ENCODE peak calls at places on chromosomes 3 and 15, in seven cellular contexts. F, L, O, Q, H, C and V are unnamed samples.

GRCh38 chr3:64022451-64023186 is 675 bp downstream of the PSMD6 start:
- DNase-seq in F (peak), L (no peak), O (no peak), Q (no peak), H (peak), C (no peak), V (no peak)

GRCh38 chr3:139530717-139531116 is 8.8 kb downstream of the RBP1 start:
- DNase-seq in F (no peak), L (no peak), O (no peak), Q (no peak), H (no peak), C (no peak), V (no peak)

GRCh38 chr15:91589360-91589759 is 264.1 kb upstream of the SLCO3A1 start:
- DNase-seq in F (no peak), L (no peak), O (no peak), Q (no peak), H (no peak), C (no peak), V (no peak)

GRCh38 chr3:13075318-13075717 is 2.1 kb upstream of the IQSEC1 start:
- DNase-seq in F (no peak), L (no peak), O (no peak), Q (no peak), H (no peak), C (no peak), V (no peak)

GRCh38 chr3:154314152-154314551 is 10.1 kb downstream of the DHX36 start:
- DNase-seq in F (no peak), L (no peak), O (no peak), Q (no peak), H (no peak), C (no peak), V (no peak)

GRCh38 chr3:41328916-41329315 is 129.6 kb downstream of the CTNNB1 start:
- DNase-seq in F (no peak), L (no peak), O (no peak), Q (no peak), H (no peak), C (no peak), V (no peak)

GRCh38 chr15:61910839-61911369 is 149.3 kb downstream of the VPS13C start:
- DNase-seq in F (no peak), L (no peak), O (no peak), Q (no peak), H (no peak), C (no peak), V (no peak)

GRCh38 chr3:124078978-124079911 is 87.3 kb upstream of the ROPN1 start:
- DNase-seq in F (peak), L (no peak), O (no peak), Q (no peak), H (no peak), C (no peak), V (no peak)

GRCh38 chr15:48695088-48695834 is 49.8 kb upstream of the FBN1 start:
- DNase-seq in F (no peak), L (no peak), O (no peak), Q (no peak), H (no peak), C (no peak), V (no peak)

GRCh38 chr3:117524890-117525289 is 815.3 kb downstream of the TUSC7 start:
- DNase-seq in F (no peak), L (no peak), O (no peak), Q (no peak), H (no peak), C (no peak), V (no peak)

GRCh38 chr3:162769559-162769958 is 1273.0 kb downstream of the OTOL1 start:
- DNase-seq in F (no peak), L (no peak), O (no peak), Q (no peak), H (no peak), C (no peak), V (no peak)

GRCh38 chr3:133157716-133158115 is 119.5 kb downstream of the TMEM108 start:
- DNase-seq in F (no peak), L (no peak), O (no peak), Q (no peak), H (no peak), C (no peak), V (no peak)

GRCh38 chr15:88674661-88675060 is 35.8 kb downstream of the ISG20 start:
- DNase-seq in F (no peak), L (no peak), O (no peak), Q (no peak), H (no peak), C (no peak), V (no peak)

GRCh38 chr3:64143399-64144130 is 81.7 kb downstream of the PRICKLE2 start:
- DNase-seq in F (no peak), L (no peak), O (no peak), Q (no peak), H (no peak), C (no peak), V (no peak)

GRCh38 chr15:93983501-93983900 is 247.9 kb upstream of the MCTP2 start:
- DNase-seq in F (no peak), L (no peak), O (no peak), Q (no peak), H (peak), C (no peak), V (no peak)

GRCh38 chr3:106820726-106821362 is 556.4 kb upstream of the CCDC54 start:
- DNase-seq in F (no peak), L (no peak), O (no peak), Q (no peak), H (no peak), C (no peak), V (no peak)

GRCh38 chr15:100903191-100903590 is 16.0 kb upstream of the LRRK1 start:
- DNase-seq in F (no peak), L (no peak), O (no peak), Q (no peak), H (no peak), C (no peak), V (peak)

GRCh38 chr15:74841761-74842385 is 1.1 kb downstream of the ULK3 start:
- DNase-seq in F (no peak), L (no peak), O (no peak), Q (no peak), H (no peak), C (no peak), V (no peak)
- H3K27ac ChIP-seq in F (peak), L (peak), O (peak), Q (peak), H (peak), C (no peak), V (no peak)

DNA sequence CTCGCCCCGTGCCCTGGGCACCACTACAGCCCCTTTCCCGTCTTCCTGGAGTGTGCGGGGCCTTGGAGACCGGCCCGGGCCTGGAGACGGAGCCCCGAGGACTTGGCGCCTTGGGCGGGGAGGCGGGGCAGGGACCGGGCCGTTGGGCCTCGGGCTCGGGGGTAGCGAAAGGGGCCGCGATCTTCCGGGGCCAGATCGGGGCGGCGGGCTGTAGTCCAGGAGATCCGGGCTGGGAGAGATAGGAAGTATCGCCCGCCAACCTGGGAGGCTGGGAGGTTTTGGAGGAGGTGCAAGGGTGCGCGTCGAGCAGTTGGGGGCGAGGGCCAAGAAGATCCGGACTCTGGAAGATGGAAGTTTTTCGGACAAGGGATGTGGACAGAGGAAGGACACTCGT is 520 bp downstream of the RTF1 start:
- DNase-seq in F (no peak), L (no peak), O (peak), Q (no peak), H (peak), C (no peak), V (no peak)
- H3K27ac ChIP-seq in F (peak), L (peak), O (peak), Q (peak), H (peak), C (peak), V (peak)

GRCh38 chr15:96817900-96818299 is 487.4 kb downstream of the NR2F2 start:
- DNase-seq in F (no peak), L (no peak), O (no peak), Q (no peak), H (no peak), C (no peak), V (no peak)

DNA sequence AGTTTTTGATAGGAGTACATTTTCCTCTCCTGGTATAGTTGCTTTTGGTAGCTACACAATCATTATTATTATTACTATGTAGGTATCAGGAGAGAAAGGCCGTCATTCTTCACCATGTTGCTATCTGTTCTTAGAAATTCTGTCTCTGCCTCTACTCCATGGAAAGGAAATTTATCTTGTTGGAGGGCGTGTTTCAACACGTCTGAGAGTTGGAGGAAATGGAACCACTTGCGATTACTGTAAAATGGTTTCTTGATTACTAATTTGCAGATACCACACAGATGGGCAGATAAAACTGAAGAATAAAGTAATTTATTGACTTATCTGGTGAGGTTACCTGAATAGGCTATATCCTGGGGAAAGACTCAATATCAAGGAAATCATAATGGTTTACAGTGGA is 488.4 kb downstream of the NR2F2 start:
- DNase-seq in F (no peak), L (no peak), O (no peak), Q (no peak), H (no peak), C (no peak), V (no peak)
- H3K27ac ChIP-seq in F (no peak), L (no peak), O (no peak), Q (no peak), H (no peak), C (no peak), V (no peak)

GRCh38 chr15:43134157-43134637 is 811 bp downstream of the TMEM62 start:
- DNase-seq in F (no peak), L (no peak), O (no peak), Q (no peak), H (no peak), C (no peak), V (no peak)
- H3K27ac ChIP-seq in F (peak), L (peak), O (peak), Q (peak), H (peak), C (peak), V (peak)